ENCODE peak calls at places on chromosome 21, in four cellular contexts. One of them, this sample, is unnamed.

GRCh38 chr21:46392921-46393320 is 65.8 kb upstream of the DIP2A start:
- DNase-seq in K562: no peak
- DNase-seq in GM12878: no peak
- DNase-seq in HepG2: no peak
- DNase-seq in this sample: no peak

GRCh38 chr21:35394049-35394448 is 344.9 kb upstream of the RUNX1 start:
- DNase-seq in K562: no peak
- DNase-seq in GM12878: no peak
- DNase-seq in HepG2: no peak
- DNase-seq in this sample: no peak

GRCh38 chr21:44571844-44572782 is 1.4 kb upstream of the KRTAP10-4 start:
- DNase-seq in K562: no peak
- DNase-seq in GM12878: no peak
- DNase-seq in HepG2: no peak
- DNase-seq in this sample: no peak

GRCh38 chr21:32457360-32457840 is 44.9 kb downstream of the EVA1C start:
- DNase-seq in K562: peak; percentile 39
- DNase-seq in GM12878: no peak
- DNase-seq in HepG2: peak; percentile 41
- DNase-seq in this sample: peak; percentile 18

GRCh38 chr21:44299458-44300261 is at the start of gene PFKL:
- DNase-seq in K562: peak; percentile 95
- DNase-seq in GM12878: peak; percentile 59
- DNase-seq in HepG2: peak; percentile 24
- DNase-seq in this sample: no peak

GRCh38 chr21:25790122-25790951 is 55.6 kb downstream of the GABPA start:
- DNase-seq in K562: peak; percentile 22
- DNase-seq in GM12878: no peak
- DNase-seq in HepG2: peak; percentile 19
- DNase-seq in this sample: peak; percentile 34

GRCh38 chr21:44065428-44065827 is 41.8 kb upstream of the PWP2 start:
- DNase-seq in K562: no peak
- DNase-seq in GM12878: no peak
- DNase-seq in HepG2: no peak
- DNase-seq in this sample: no peak

GRCh38 chr21:25934771-25935224 is 200.0 kb downstream of the GABPA start:
- DNase-seq in K562: no peak
- DNase-seq in GM12878: no peak
- DNase-seq in HepG2: peak; percentile 44
- DNase-seq in this sample: no peak

GRCh38 chr21:45900034-45900868 is 81.3 kb upstream of the COL6A1 start:
- DNase-seq in K562: no peak
- DNase-seq in GM12878: no peak
- DNase-seq in HepG2: no peak
- DNase-seq in this sample: no peak

GRCh38 chr21:32611471-32611997 is 643 bp downstream of the CFAP298 start:
- DNase-seq in K562: peak; percentile 64
- DNase-seq in GM12878: no peak
- DNase-seq in HepG2: no peak
- DNase-seq in this sample: no peak

GRCh38 chr21:40618216-40618615 is 228.7 kb downstream of the DSCAM start:
- DNase-seq in K562: no peak
- DNase-seq in GM12878: no peak
- DNase-seq in HepG2: no peak
- DNase-seq in this sample: no peak

GRCh38 chr21:35359076-35359475 is 310.0 kb upstream of the RUNX1 start:
- DNase-seq in K562: no peak
- DNase-seq in GM12878: no peak
- DNase-seq in HepG2: no peak
- DNase-seq in this sample: no peak

GRCh38 chr21:45590726-45591618 is 48.7 kb upstream of the SLC19A1 start:
- DNase-seq in K562: no peak
- DNase-seq in GM12878: peak; percentile 48
- DNase-seq in HepG2: no peak
- DNase-seq in this sample: no peak

GRCh38 chr21:45018131-45019075 is 56.0 kb upstream of the ADARB1 start:
- DNase-seq in K562: no peak
- DNase-seq in GM12878: no peak
- DNase-seq in HepG2: no peak
- DNase-seq in this sample: no peak

GRCh38 chr21:19130379-19131028 is 726.9 kb upstream of the TMPRSS15 start:
- DNase-seq in K562: no peak
- DNase-seq in GM12878: no peak
- DNase-seq in HepG2: no peak
- DNase-seq in this sample: no peak

GRCh38 chr21:46424062-46424591 is 34.6 kb upstream of the DIP2A start:
- DNase-seq in K562: no peak
- DNase-seq in GM12878: no peak
- DNase-seq in HepG2: no peak
- DNase-seq in this sample: no peak

GRCh38 chr21:26982767-26983166 is 15.9 kb upstream of the ADAMTS5 start:
- DNase-seq in K562: no peak
- DNase-seq in GM12878: no peak
- DNase-seq in HepG2: no peak
- DNase-seq in this sample: no peak

GRCh38 chr21:17585875-17586450 is 26.7 kb downstream of the BTG3 start:
- DNase-seq in K562: peak; percentile 19
- DNase-seq in GM12878: no peak
- DNase-seq in HepG2: peak; percentile 41
- DNase-seq in this sample: peak; percentile 42

GRCh38 chr21:35195232-35195631 is 146.1 kb upstream of the RUNX1 start:
- DNase-seq in K562: no peak
- DNase-seq in GM12878: no peak
- DNase-seq in HepG2: no peak
- DNase-seq in this sample: no peak

GRCh38 chr21:28069446-28069845 is 923.2 kb downstream of the LTN1 start:
- DNase-seq in K562: no peak
- DNase-seq in GM12878: no peak
- DNase-seq in HepG2: no peak
- DNase-seq in this sample: no peak

GRCh38 chr21:26461500-26461899 is 111.6 kb downstream of the CYYR1 start:
- DNase-seq in K562: no peak
- DNase-seq in GM12878: no peak
- DNase-seq in HepG2: no peak
- DNase-seq in this sample: no peak

GRCh38 chr21:45004481-45005263 is 64.8 kb downstream of the SLX9 start:
- DNase-seq in K562: no peak
- DNase-seq in GM12878: no peak
- DNase-seq in HepG2: no peak
- DNase-seq in this sample: no peak

GRCh38 chr21:46326110-46326703 is 2.3 kb downstream of the PCNT start:
- DNase-seq in K562: no peak
- DNase-seq in GM12878: no peak
- DNase-seq in HepG2: peak; percentile 32
- DNase-seq in this sample: no peak

GRCh38 chr21:26140185-26140584 is 30.4 kb downstream of the APP start:
- DNase-seq in K562: peak; percentile 5
- DNase-seq in GM12878: no peak
- DNase-seq in HepG2: peak; percentile 50
- DNase-seq in this sample: peak; percentile 90

GRCh38 chr21:45472445-45473365 is 67.7 kb downstream of the COL18A1 start:
- DNase-seq in K562: no peak
- DNase-seq in GM12878: no peak
- DNase-seq in HepG2: peak; percentile 37
- DNase-seq in this sample: no peak

GRCh38 chr21:45966995-45967394 is 14.6 kb upstream of the COL6A1 start:
- DNase-seq in K562: no peak
- DNase-seq in GM12878: no peak
- DNase-seq in HepG2: no peak
- DNase-seq in this sample: no peak

GRCh38 chr21:44709426-44710293 is 1.7 kb downstream of the TSPEAR start:
- DNase-seq in K562: no peak
- DNase-seq in GM12878: no peak
- DNase-seq in HepG2: no peak
- DNase-seq in this sample: no peak

GRCh38 chr21:17371470-17371869 is 141.4 kb upstream of the CXADR start:
- DNase-seq in K562: no peak
- DNase-seq in GM12878: no peak
- DNase-seq in HepG2: no peak
- DNase-seq in this sample: no peak

DNA sequence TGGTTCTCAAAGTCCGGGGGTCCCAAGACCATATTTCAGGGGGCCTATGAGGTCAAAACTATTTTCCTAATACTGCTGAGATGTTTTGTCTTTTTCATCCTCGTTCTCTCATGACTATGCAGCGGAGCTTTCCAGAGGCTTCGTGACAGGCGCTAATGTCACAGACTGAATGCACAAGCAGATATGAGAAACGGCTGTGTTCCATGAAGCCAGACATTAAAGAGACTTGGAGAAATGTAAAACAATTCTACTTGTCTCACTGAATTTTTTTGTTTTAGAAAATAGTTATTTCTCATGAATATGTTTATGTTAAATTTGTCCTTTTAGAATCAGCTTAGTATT is 10.3 kb downstream of the PIGP start:
- DNase-seq in K562: no peak
- DNase-seq in GM12878: no peak
- DNase-seq in HepG2: no peak
- DNase-seq in this sample: no peak
- TF ChIP-seq REST in K562: no peak
- TF ChIP-seq REST in GM12878: no peak
- TF ChIP-seq REST in HepG2: no peak
- TF ChIP-seq REST in this sample: no peak

DNA sequence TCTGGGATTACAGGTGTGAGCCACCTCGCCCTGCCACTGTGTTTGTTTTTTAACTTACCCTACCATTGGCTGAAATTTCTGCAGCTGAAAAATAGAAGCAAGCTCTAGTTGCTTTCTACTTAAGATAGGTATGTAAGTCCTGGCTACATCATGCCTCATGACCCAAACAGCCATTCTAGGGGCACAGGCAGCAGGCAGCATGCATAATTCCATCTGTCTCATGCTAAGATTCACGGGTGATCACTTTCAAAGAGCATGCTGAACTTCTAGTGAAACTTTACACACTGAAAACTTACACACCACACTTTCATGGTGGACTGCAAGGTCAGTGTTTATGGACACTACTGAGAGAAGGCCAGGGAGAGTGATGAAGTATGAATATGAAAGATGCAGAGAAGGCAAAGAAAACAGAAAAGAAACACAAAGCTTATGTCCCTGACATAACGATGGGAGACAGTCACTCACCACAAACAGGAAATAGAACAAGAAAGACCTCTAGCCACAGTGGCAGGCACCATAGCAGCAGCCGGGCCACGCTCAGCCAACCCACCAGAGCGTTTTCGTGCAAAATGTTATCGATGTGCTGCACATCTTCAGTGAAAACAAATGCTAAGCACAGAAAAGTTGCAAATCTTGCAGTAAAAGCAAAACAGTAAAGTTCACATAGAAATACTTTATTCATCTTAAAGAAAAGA is 102.3 kb upstream of the TIAM1 start:
- DNase-seq in K562: no peak
- DNase-seq in GM12878: no peak
- DNase-seq in HepG2: no peak
- DNase-seq in this sample: no peak
- TF ChIP-seq SRF in K562: no peak
- TF ChIP-seq SRF in GM12878: no peak
- TF ChIP-seq SRF in HepG2: no peak
- TF ChIP-seq SRF in this sample: no peak

GRCh38 chr21:34133802-34134201 is 60.4 kb downstream of the MRPS6 start:
- DNase-seq in K562: peak; percentile 41
- DNase-seq in GM12878: no peak
- DNase-seq in HepG2: no peak
- DNase-seq in this sample: no peak

GRCh38 chr21:34132202-34132601 is 58.8 kb downstream of the MRPS6 start:
- DNase-seq in K562: no peak
- DNase-seq in GM12878: no peak
- DNase-seq in HepG2: no peak
- DNase-seq in this sample: no peak

GRCh38 chr21:34132905-34133304 is 59.5 kb downstream of the MRPS6 start:
- DNase-seq in K562: no peak
- DNase-seq in GM12878: no peak
- DNase-seq in HepG2: no peak
- DNase-seq in this sample: no peak

GRCh38 chr21:34133392-34133791 is 60.0 kb downstream of the MRPS6 start:
- DNase-seq in K562: no peak
- DNase-seq in GM12878: no peak
- DNase-seq in HepG2: no peak
- DNase-seq in this sample: no peak

GRCh38 chr21:34135330-34135729 is 62.0 kb downstream of the MRPS6 start:
- DNase-seq in K562: no peak
- DNase-seq in GM12878: no peak
- DNase-seq in HepG2: no peak
- DNase-seq in this sample: no peak
- H3K9me3 ChIP-seq in K562: no peaks in the 10 kb centered on the region
- H3K9me3 ChIP-seq in GM12878: peaks cover 4% of the 10 kb centered on the region
- H3K9me3 ChIP-seq in HepG2: no peaks in the 10 kb centered on the region
- H3K9me3 ChIP-seq in this sample: no peaks in the 10 kb centered on the region

GRCh38 chr21:14864211-14865021 is 200.4 kb downstream of the NRIP1 start:
- DNase-seq in K562: peak; percentile 57
- DNase-seq in GM12878: no peak
- DNase-seq in HepG2: peak; percentile 94
- DNase-seq in this sample: no peak
- TF ChIP-seq REST in K562: no peak
- TF ChIP-seq REST in GM12878: no peak
- TF ChIP-seq REST in HepG2: no peak
- TF ChIP-seq REST in this sample: no peak

GRCh38 chr21:38810826-38811164 is 5.1 kb downstream of the ETS2 start:
- DNase-seq in K562: no peak
- DNase-seq in GM12878: no peak
- DNase-seq in HepG2: no peak
- DNase-seq in this sample: no peak

GRCh38 chr21:38809170-38809878 is 3.6 kb downstream of the ETS2 start:
- DNase-seq in K562: no peak
- DNase-seq in GM12878: no peak
- DNase-seq in HepG2: no peak
- DNase-seq in this sample: no peak

GRCh38 chr21:38813143-38813542 is 7.4 kb downstream of the ETS2 start:
- DNase-seq in K562: no peak
- DNase-seq in GM12878: no peak
- DNase-seq in HepG2: no peak
- DNase-seq in this sample: no peak

GRCh38 chr21:38810034-38810825 is 4.5 kb downstream of the ETS2 start:
- DNase-seq in K562: no peak
- DNase-seq in GM12878: no peak
- DNase-seq in HepG2: no peak
- DNase-seq in this sample: no peak

DNA sequence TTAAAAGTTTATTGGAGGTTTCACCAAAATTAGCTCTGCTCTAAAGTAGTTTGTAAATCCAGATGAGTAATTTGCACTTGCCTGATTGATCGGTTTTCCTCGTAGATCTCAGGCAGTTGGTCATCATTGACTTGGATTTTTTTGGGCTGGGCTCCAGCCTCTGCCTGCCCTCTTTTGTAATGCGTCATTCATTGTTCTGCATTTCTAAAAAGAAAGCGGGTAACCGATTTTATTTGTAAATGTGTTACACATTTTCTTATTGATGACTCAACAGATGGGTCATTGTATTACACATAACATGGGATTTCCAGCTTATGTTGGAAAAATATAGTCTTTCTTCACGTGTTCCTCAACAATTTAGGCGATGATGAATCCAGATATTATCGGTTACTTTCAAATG is 5.5 kb downstream of the ETS2 start:
- DNase-seq in K562: no peak
- DNase-seq in GM12878: no peak
- DNase-seq in HepG2: no peak
- DNase-seq in this sample: no peak
- TF ChIP-seq SRF in K562: no peak
- TF ChIP-seq SRF in GM12878: no peak
- TF ChIP-seq SRF in HepG2: no peak
- TF ChIP-seq SRF in this sample: no peak